ENCODE peak calls at places on chromosomes 13 and 19, in seven cellular contexts. F is CD8-positive, alpha-beta T cell; L is pancreas; O is tibial nerve; W is fibroblast of lung; N is fibroblast of pulmonary artery; Q is endodermal cell. V is an unnamed sample.

GRCh38 chr13:41465215-41465907 is 8.0 kb downstream of the RGCC start:
- DNase-seq in F (peak), L (no peak), O (no peak), W (peak), N (peak), Q (no peak), V (peak)

GRCh38 chr13:113802090-113802531 is 43.1 kb downstream of the TMEM255B start:
- DNase-seq in F (no peak), L (no peak), O (no peak), W (peak), N (peak), Q (peak), V (no peak)

GRCh38 chr13:50129065-50129922 is 114.0 kb downstream of the KCNRG start:
- DNase-seq in F (no peak), L (no peak), O (peak), W (no peak), N (no peak), Q (no peak), V (no peak)

GRCh38 chr19:53275480-53275879 is 8.0 kb upstream of the VN1R4 start:
- DNase-seq in F (no peak), L (no peak), O (no peak), W (no peak), N (no peak), Q (no peak), V (no peak)

GRCh38 chr19:47848871-47849473 is 10.1 kb upstream of the TPRX2 start:
- DNase-seq in F (no peak), L (no peak), O (no peak), W (peak), N (peak), Q (peak), V (no peak)

GRCh38 chr13:94765814-94766213 is 53.5 kb upstream of the SOX21 start:
- DNase-seq in F (no peak), L (no peak), O (no peak), W (no peak), N (no peak), Q (peak), V (no peak)

GRCh38 chr13:59829690-59830089 is 334.0 kb downstream of the DIAPH3 start:
- DNase-seq in F (no peak), L (no peak), O (no peak), W (no peak), N (peak), Q (no peak), V (no peak)

GRCh38 chr13:29917573-29918091 is 67.2 kb upstream of the UBL3 start:
- DNase-seq in F (no peak), L (no peak), O (no peak), W (no peak), N (peak), Q (no peak), V (no peak)

GRCh38 chr13:97367427-97367826 is 66.5 kb upstream of the RAP2A start:
- DNase-seq in F (no peak), L (no peak), O (no peak), W (peak), N (peak), Q (peak), V (no peak)

GRCh38 chr13:18995259-18995873 is 186.3 kb downstream of the TUBA3C start:
- DNase-seq in F (no peak), L (peak), O (no peak), W (no peak), N (no peak), Q (no peak), V (no peak)

GRCh38 chr13:79775830-79776229 is 294.9 kb downstream of the NDFIP2 start:
- DNase-seq in F (no peak), L (no peak), O (no peak), W (peak), N (peak), Q (peak), V (peak)

GRCh38 chr13:105462981-105463380 is 1072.5 kb downstream of the EFNB2 start:
- DNase-seq in F (no peak), L (no peak), O (no peak), W (peak), N (peak), Q (no peak), V (no peak)

GRCh38 chr19:56156768-56157167 is 15.7 kb downstream of the ZNF444 start:
- DNase-seq in F (no peak), L (no peak), O (no peak), W (no peak), N (no peak), Q (no peak), V (no peak)

GRCh38 chr19:1151917-1152601 is 22.0 kb downstream of the SBNO2 start:
- DNase-seq in F (no peak), L (no peak), O (no peak), W (no peak), N (no peak), Q (no peak), V (no peak)

GRCh38 chr19:49364083-49364687 is 508 bp downstream of the DKKL1 start:
- DNase-seq in F (no peak), L (peak), O (no peak), W (no peak), N (no peak), Q (no peak), V (no peak)

GRCh38 chr19:56900573-56901097 is 60.1 kb upstream of the PEG3 start:
- DNase-seq in F (no peak), L (no peak), O (no peak), W (no peak), N (no peak), Q (no peak), V (no peak)

GRCh38 chr13:109706015-109706715 is 80.2 kb downstream of the IRS2 start:
- DNase-seq in F (no peak), L (no peak), O (no peak), W (no peak), N (no peak), Q (no peak), V (no peak)

GRCh38 chr13:99605417-99606321 is 104.4 kb downstream of the TM9SF2 start:
- DNase-seq in F (peak), L (peak), O (no peak), W (no peak), N (no peak), Q (peak), V (peak)

GRCh38 chr19:18848860-18849661 is 17.3 kb downstream of the UPF1 start:
- DNase-seq in F (no peak), L (no peak), O (peak), W (peak), N (peak), Q (no peak), V (no peak)

GRCh38 chr13:76019421-76020044 is 383.4 kb downstream of the LMO7 start:
- DNase-seq in F (no peak), L (no peak), O (no peak), W (no peak), N (no peak), Q (peak), V (no peak)

DNA sequence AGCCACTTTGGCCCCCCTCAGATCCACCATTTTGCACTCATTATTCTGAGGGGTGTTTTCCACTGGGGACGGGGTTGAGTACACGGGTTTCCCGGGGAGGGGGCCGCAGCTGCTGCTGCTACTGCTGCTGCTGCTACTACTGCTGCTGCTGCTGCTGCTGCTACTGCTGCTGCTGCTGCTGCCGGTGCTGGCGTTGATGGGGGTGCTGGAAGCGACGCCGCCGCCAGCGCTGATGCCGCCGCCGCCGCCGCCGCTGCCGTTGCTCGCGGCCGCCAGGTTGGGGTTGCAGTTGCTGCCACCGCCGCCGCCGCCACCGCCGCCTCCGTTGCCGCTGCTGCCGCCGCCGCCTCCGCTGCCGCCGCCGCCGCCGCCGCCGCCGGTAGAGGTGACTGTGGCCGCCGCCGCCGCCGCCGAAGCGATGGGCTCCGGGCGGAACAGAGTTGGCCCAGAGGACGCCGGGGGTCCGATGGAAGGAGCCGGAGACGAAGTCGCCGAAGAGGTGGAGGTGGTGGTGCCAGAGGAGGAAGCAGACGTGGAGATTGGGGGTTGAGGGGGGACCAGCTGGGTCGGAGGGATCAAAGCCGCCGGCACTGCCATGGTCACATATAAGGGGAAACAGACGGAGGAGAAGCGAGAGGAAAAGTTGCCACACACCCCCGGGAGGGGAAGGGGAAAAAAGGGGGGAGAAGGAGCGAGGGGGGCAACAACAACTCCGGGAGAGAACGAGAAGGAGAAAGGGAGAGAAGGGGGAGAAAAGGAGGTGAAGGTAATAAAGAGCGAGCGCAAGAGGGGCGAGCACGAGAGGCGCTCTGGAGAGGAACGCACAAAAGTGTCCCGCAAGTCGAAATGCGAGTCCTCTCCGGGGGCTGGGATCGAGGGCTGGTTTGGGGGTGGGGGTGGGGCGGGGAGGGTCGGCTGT is 572 bp downstream of the DACH1 start:
- DNase-seq in F (no peak), L (peak), O (no peak), W (peak), N (no peak), Q (peak), V (no peak)
- H3K4me3 ChIP-seq in F (peak), L (peak), O (peak), W (peak), N (peak), Q (peak), V (peak)

DNA sequence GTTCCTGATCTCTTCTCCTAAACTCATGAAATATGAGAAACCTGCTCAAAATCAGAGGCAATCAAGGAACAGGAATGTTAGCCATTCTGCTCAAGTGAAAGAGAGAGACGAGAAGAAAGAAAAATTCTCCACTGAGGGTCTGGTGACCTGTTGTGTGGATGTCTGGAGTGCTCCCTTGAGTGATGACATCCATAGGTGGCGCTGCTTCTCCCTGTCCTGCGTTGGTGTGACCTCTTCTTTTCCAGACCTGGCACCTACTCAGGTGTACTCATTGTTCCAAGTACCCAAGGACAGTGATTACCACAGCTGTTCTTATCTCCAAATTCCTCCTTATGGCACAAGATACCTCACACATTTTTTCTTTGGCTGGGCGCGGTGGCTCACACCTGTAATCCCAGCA is 4.0 kb downstream of the ZNF223 start:
- DNase-seq in F (no peak), L (no peak), O (no peak), W (no peak), N (no peak), Q (peak), V (no peak)
- TF ChIP-seq CTCF in F (no peak), L (no peak), O (no peak), W (no peak), N (no peak), Q (peak), V (no peak)

DNA sequence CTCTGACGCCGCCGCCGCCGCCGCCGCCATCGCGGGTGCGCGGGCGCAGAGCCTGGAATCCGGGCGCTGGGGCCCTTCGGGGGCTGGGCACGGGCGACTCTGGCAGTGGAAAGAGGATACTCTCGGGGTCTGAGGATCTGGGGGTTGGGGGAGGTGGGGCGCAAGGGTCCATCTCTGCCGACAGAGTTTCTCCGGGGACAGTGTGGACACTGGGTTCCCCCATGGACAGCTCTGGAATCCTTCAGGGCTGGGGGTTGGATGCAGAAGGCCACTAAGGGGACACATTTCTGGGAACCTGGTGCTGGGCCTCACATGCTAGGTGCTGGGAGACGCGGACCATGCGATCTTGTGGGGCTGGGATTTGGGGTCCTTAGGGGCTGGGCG is 2.3 kb downstream of the TGFBR3L start:
- DNase-seq in F (no peak), L (no peak), O (no peak), W (no peak), N (no peak), Q (no peak), V (no peak)
- H3K4me3 ChIP-seq in F (peak), L (peak), O (no peak), W (no peak), N (peak), Q (peak), V (no peak)

GRCh38 chr19:34654796-34655195 is 22.2 kb downstream of the SCGB2B2 start:
- DNase-seq in F (no peak), L (no peak), O (no peak), W (no peak), N (no peak), Q (no peak), V (no peak)
- TF ChIP-seq CTCF in F (no peak), L (no peak), O (no peak), W (no peak), N (no peak), Q (no peak), V (no peak)

DNA sequence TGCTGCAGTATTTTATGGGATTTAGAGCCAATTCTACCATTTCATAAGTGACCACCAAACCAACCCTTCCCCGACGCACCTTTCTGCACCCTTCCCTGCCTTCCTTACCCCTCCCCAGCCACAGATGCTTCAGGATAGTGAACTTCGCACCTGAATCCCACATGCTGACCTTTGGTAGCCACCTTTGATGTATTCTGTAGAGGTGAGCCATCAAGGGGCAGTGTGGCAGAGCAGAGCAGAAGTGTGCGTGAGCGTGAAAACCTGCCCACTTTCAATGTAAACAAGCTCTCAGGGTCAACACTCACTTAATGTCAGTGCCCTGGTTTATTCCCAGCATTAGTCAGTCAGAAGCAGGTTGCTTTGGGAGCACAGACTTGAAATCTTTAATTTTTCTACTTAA is 107.7 kb downstream of the FRY start:
- DNase-seq in F (no peak), L (no peak), O (no peak), W (no peak), N (no peak), Q (no peak), V (no peak)
- H3K4me3 ChIP-seq in F (no peak), L (no peak), O (no peak), W (no peak), N (no peak), Q (no peak), V (no peak)

GRCh38 chr19:46621191-46622117 is 3.4 kb downstream of the PTGIR start:
- DNase-seq in F (no peak), L (peak), O (no peak), W (no peak), N (no peak), Q (no peak), V (no peak)
- TF ChIP-seq CTCF in F (no peak), L (no peak), O (peak), W (no peak), N (peak), Q (peak), V (no peak)

GRCh38 chr19:46350758-46351159 is 3.9 kb downstream of the PPP5C start:
- DNase-seq in F (no peak), L (peak), O (no peak), W (no peak), N (no peak), Q (no peak), V (no peak)
- H3K4me3 ChIP-seq in F (peak), L (no peak), O (no peak), W (no peak), N (no peak), Q (no peak), V (peak)

V was measured in GM12864.